ENCODE peak calls at places on chromosomes 3 and 15, in five cellular contexts. V is stimulated activated CD4-positive, alpha-beta T cell treated with anti-CD3 and anti-CD28 coated beads, TNF-alpha, amount 100 ng/mL, for 24 hours; U is NCI-H1105 treated with DMSO at 0.1 percent for 48 hours; L is islet precursor cell; S is NCI-H1694. D is an unnamed sample.

GRCh38 chr3:151155409-151156128 is 47.4 kb downstream of the GPR171 start:
- DNase-seq in V (no peak), U (no peak), L (peak; percentile 87), S (no peak), D (no peak)

GRCh38 chr15:77069521-77070121 is 1.3 kb downstream of the TSPAN3 start:
- DNase-seq in V (no peak), U (peak; percentile 6), L (no peak), S (no peak), D (no peak)

GRCh38 chr3:9552252-9552999 is 1.2 kb downstream of the LHFPL4 start:
- DNase-seq in V (peak; percentile 45), U (no peak), L (peak; percentile 90), S (no peak), D (no peak)

GRCh38 chr3:67719333-67719732 is 64.9 kb upstream of the SUCLG2 start:
- DNase-seq in V (no peak), U (no peak), L (no peak), S (no peak), D (no peak)

GRCh38 chr3:133038731-133039398 is 674 bp downstream of the TMEM108 start:
- DNase-seq in V (no peak), U (peak; percentile 55), L (peak; percentile 71), S (no peak), D (peak; percentile 13)

GRCh38 chr15:73691398-73691797 is 7.2 kb downstream of the CD276 start:
- DNase-seq in V (no peak), U (no peak), L (peak; percentile 94), S (no peak), D (no peak)

GRCh38 chr3:111412656-111413055 is 129.3 kb upstream of the CD96 start:
- DNase-seq in V (no peak), U (no peak), L (no peak), S (no peak), D (no peak)

GRCh38 chr15:81029416-81030367 is 29.0 kb downstream of the TLNRD1 start:
- DNase-seq in V (no peak), U (no peak), L (no peak), S (no peak), D (no peak)

GRCh38 chr3:193711964-193712598 is 119.1 kb downstream of the OPA1 start:
- DNase-seq in V (no peak), U (no peak), L (no peak), S (no peak), D (peak; percentile 99)

GRCh38 chr15:74869726-74870407 is 3.3 kb downstream of the SCAMP2 start:
- DNase-seq in V (peak; percentile 24), U (no peak), L (peak; percentile 71), S (no peak), D (no peak)

GRCh38 chr3:12303532-12303931 is 14.7 kb downstream of the PPARG start:
- DNase-seq in V (no peak), U (no peak), L (no peak), S (no peak), D (no peak)

GRCh38 chr3:172189213-172189612 is 149.8 kb downstream of the FNDC3B start:
- DNase-seq in V (no peak), U (peak; percentile 25), L (no peak), S (no peak), D (no peak)

GRCh38 chr3:176554791-176555330 is 642.4 kb downstream of the TBL1XR1 start:
- DNase-seq in V (no peak), U (no peak), L (no peak), S (no peak), D (peak; percentile 0)

GRCh38 chr3:189392969-189393368 is 221.2 kb downstream of the TPRG1 start:
- DNase-seq in V (no peak), U (no peak), L (peak; percentile 80), S (no peak), D (no peak)

GRCh38 chr3:111081008-111081545 is 9.5 kb downstream of the NECTIN3 start:
- DNase-seq in V (no peak), U (no peak), L (peak; percentile 75), S (no peak), D (no peak)

GRCh38 chr15:25508369-25509002 is 69.7 kb upstream of the UBE3A start:
- DNase-seq in V (no peak), U (peak; percentile 1), L (no peak), S (no peak), D (no peak)

GRCh38 chr3:5079761-5080160 is 42.3 kb upstream of the ARL8B start:
- DNase-seq in V (no peak), U (no peak), L (no peak), S (no peak), D (no peak)